ENCODE peak calls at places on chromosomes 12 and 14, in four cellular contexts. T is GDM1, A is hippocampal formation, E is left ventricle myocardium inferior. O is an unnamed sample.

GRCh38 chr12:131829351-131829794 is 1.2 kb downstream of the MMP17 start:
- DNase-seq in T (no peak), A (no peak), E (no peak), O (no peak)

GRCh38 chr14:76329951-76330350 is 46.0 kb upstream of the ESRRB start:
- DNase-seq in T (no peak), A (no peak), E (no peak), O (no peak)

GRCh38 chr14:30874120-30874998 is at the start of gene COCH:
- DNase-seq in T (no peak), A (no peak), E (peak; percentile 31), O (peak; percentile 50)

GRCh38 chr12:124681779-124682391 is 114.5 kb upstream of the NCOR2 start:
- DNase-seq in T (no peak), A (no peak), E (peak; percentile 70), O (peak; percentile 81)

GRCh38 chr14:19799880-19800279 is 3.7 kb upstream of the OR4N2 start:
- DNase-seq in T (no peak), A (no peak), E (no peak), O (no peak)

GRCh38 chr14:93007225-93007997 is 84.5 kb downstream of the CHGA start:
- DNase-seq in T (no peak), A (no peak), E (no peak), O (peak; percentile 66)

GRCh38 chr14:29458547-29458946 is 469.1 kb downstream of the PRKD1 start:
- DNase-seq in T (no peak), A (no peak), E (no peak), O (no peak)

GRCh38 chr14:87952307-87953094 is 40.5 kb downstream of the GALC start:
- DNase-seq in T (no peak), A (no peak), E (no peak), O (no peak)

GRCh38 chr12:68886636-68887572 is 46.1 kb downstream of the CPM start:
- DNase-seq in T (no peak), A (no peak), E (no peak), O (no peak)

O was measured in Right ventricle myocardium superior.